ENCODE peak calls at places on chromosomes 6 and 20, in six cellular contexts. W is RWPE2, O is Peyer's patch, B is endothelial cell of umbilical vein, J is sigmoid colon, Q is epithelial cell of esophagus. Y is an unnamed sample.

GRCh38 chr6:154399097-154399496 is 42.5 kb upstream of the IPCEF1 start:
- DNase-seq in B (peak; percentile 89), J (no peak), W (no peak), Q (peak; percentile 31), O (no peak), Y (no peak)

GRCh38 chr6:156695747-156696146 is 81.4 kb upstream of the ARID1B start:
- DNase-seq in O (no peak), B (no peak), Q (peak; percentile 2), W (no peak), J (no peak), Y (no peak)

GRCh38 chr20:21941941-21942805 is 236.7 kb downstream of the PAX1 start:
- DNase-seq in Q (no peak), J (no peak), W (no peak), O (no peak), B (no peak), Y (no peak)

GRCh38 chr6:82396964-82397761 is 33.5 kb downstream of the TPBG start:
- DNase-seq in B (no peak), Q (peak; percentile 95), O (no peak), J (no peak), W (no peak), Y (peak; percentile 87)

GRCh38 chr6:80249897-80250296 is 143.4 kb downstream of the BCKDHB start:
- DNase-seq in B (peak; percentile 16), J (no peak), O (no peak), W (no peak), Q (no peak), Y (no peak)

GRCh38 chr6:15387118-15387517 is 141.2 kb downstream of the JARID2 start:
- DNase-seq in O (no peak), Q (no peak), B (no peak), J (no peak), W (no peak), Y (no peak)

GRCh38 chr20:46171909-46172308 is 53.8 kb downstream of the CD40 start:
- DNase-seq in Q (no peak), O (no peak), B (no peak), W (no peak), J (no peak), Y (no peak)

GRCh38 chr6:35487653-35488516 is 9.0 kb downstream of the TEAD3 start:
- DNase-seq in J (peak; percentile 90), Q (peak; percentile 68), O (no peak), B (no peak), W (peak; percentile 79), Y (no peak)

GRCh38 chr6:68082086-68082485 is 553.0 kb upstream of the ADGRB3 start:
- DNase-seq in O (no peak), J (no peak), B (no peak), Q (no peak), W (no peak), Y (no peak)

GRCh38 chr6:38775870-38776269 is 60.8 kb downstream of the DNAH8 start:
- DNase-seq in W (no peak), B (no peak), Q (no peak), J (no peak), O (no peak), Y (no peak)

GRCh38 chr6:71294121-71294523 is 5.5 kb downstream of the OGFRL1 start:
- DNase-seq in J (no peak), Q (peak; percentile 37), O (no peak), W (no peak), B (peak; percentile 24), Y (peak; percentile 76)

GRCh38 chr6:127100510-127101140 is 17.8 kb upstream of the RSPO3 start:
- DNase-seq in W (no peak), O (no peak), J (no peak), B (peak; percentile 41), Q (peak; percentile 18), Y (no peak)

GRCh38 chr20:61933951-61934715 is 131.5 kb downstream of the TAF4 start:
- DNase-seq in J (peak; percentile 40), O (no peak), W (peak; percentile 82), B (no peak), Q (no peak), Y (no peak)

GRCh38 chr6:131136021-131136847 is 967 bp downstream of the AKAP7 start:
- DNase-seq in J (no peak), Q (peak; percentile 27), B (peak; percentile 60), O (no peak), W (no peak), Y (peak; percentile 9)

GRCh38 chr6:42314571-42314950 is 96.9 kb upstream of the MRPS10 start:
- DNase-seq in B (no peak), Q (peak; percentile 27), W (no peak), J (no peak), O (no peak), Y (no peak)

GRCh38 chr20:53995949-53996348 is 74.4 kb downstream of the BCAS1 start:
- DNase-seq in Q (no peak), B (no peak), J (no peak), O (no peak), W (no peak), Y (no peak)

GRCh38 chr20:24612799-24613775 is 143.7 kb downstream of the SYNDIG1 start:
- DNase-seq in J (peak; percentile 34), B (no peak), Q (no peak), W (no peak), O (no peak), Y (no peak)

GRCh38 chr6:157620905-157621304 is 202.1 kb upstream of the SNX9 start:
- DNase-seq in O (no peak), Q (peak; percentile 76), B (no peak), J (no peak), W (no peak), Y (no peak)

GRCh38 chr6:147906361-147906760 is 397.9 kb downstream of the SAMD5 start:
- DNase-seq in Q (peak; percentile 33), B (no peak), W (no peak), O (no peak), J (no peak), Y (peak; percentile 23)

GRCh38 chr20:34045294-34045693 is 51.6 kb downstream of the RALY start:
- DNase-seq in W (no peak), Q (peak; percentile 30), B (peak; percentile 17), O (no peak), J (peak; percentile 71), Y (no peak)

GRCh38 chr6:33778475-33779121 is 10.3 kb downstream of the LEMD2 start:
- DNase-seq in B (no peak), Q (no peak), J (no peak), O (no peak), W (no peak), Y (no peak)

GRCh38 chr6:159127701-159128100 is 41.5 kb upstream of the FNDC1 start:
- DNase-seq in W (no peak), B (no peak), O (no peak), Q (no peak), J (no peak), Y (no peak)

GRCh38 chr20:63409834-63410435 is 48.8 kb upstream of the CHRNA4 start:
- DNase-seq in B (no peak), W (peak; percentile 83), J (no peak), Q (no peak), O (no peak), Y (no peak)

GRCh38 chr6:70622426-70622825 is 45.3 kb upstream of the SMAP1 start:
- DNase-seq in O (no peak), J (no peak), W (no peak), Q (peak; percentile 6), B (no peak), Y (no peak)

GRCh38 chr20:25076731-25077609 is 5.0 kb downstream of the VSX1 start:
- DNase-seq in O (peak; percentile 8), Q (peak; percentile 70), J (no peak), B (no peak), W (no peak), Y (no peak)

GRCh38 chr6:170347975-170348374 is 41.4 kb downstream of the FAM120B start:
- DNase-seq in J (no peak), Q (no peak), O (no peak), W (no peak), B (peak; percentile 25), Y (no peak)

GRCh38 chr6:127618729-127619128 is 41.8 kb downstream of the C6orf58 start:
- DNase-seq in J (no peak), O (no peak), B (no peak), W (no peak), Q (peak; percentile 10), Y (peak; percentile 28)

GRCh38 chr6:140050232-140050995 is 676.0 kb upstream of the CITED2 start:
- DNase-seq in Q (peak; percentile 37), O (no peak), B (no peak), W (no peak), J (no peak), Y (no peak)

GRCh38 chr6:21987501-21987957 is 309.3 kb downstream of the PRL start:
- DNase-seq in Q (peak; percentile 72), W (no peak), B (peak; percentile 96), O (peak; percentile 24), J (peak; percentile 88), Y (peak; percentile 62)

GRCh38 chr6:52596371-52597028 is 19.6 kb upstream of the TRAM2 start:
- DNase-seq in W (no peak), J (no peak), B (peak; percentile 30), O (no peak), Q (peak; percentile 44), Y (peak; percentile 62)

GRCh38 chr20:10023911-10024310 is 10.9 kb upstream of the ANKEF1 start:
- DNase-seq in W (no peak), Q (no peak), O (no peak), J (no peak), B (no peak), Y (no peak)

GRCh38 chr20:14617123-14617522 is 279.7 kb upstream of the FLRT3 start:
- DNase-seq in B (no peak), W (no peak), O (no peak), J (no peak), Q (peak; percentile 57), Y (no peak)

GRCh38 chr6:73340048-73340447 is 14.0 kb downstream of the DPPA5 start:
- DNase-seq in O (no peak), W (no peak), J (no peak), Q (peak; percentile 66), B (no peak), Y (no peak)

DNA sequence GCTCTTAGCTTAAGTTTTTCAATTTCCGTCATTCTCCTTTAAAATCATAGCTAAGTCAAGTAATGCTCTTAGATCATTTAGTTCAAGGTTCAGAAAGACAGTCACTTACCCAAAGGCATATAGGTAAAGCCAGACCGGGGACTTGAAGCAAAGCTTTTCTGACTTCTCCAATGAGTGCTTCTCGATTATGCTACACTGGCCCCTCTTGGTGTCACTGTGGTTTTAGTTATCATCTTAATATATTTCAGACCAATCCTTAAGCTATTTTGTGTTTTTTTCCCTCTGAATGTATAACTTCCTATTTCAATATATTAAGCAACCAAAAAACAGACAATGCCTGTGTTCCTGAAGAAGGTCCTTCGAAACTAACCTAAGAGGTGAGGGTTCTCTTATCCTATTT is 3.8 kb downstream of the PRDM1 start:
- DNase-seq in Q (no peak), J (no peak), W (no peak), B (no peak), O (no peak), Y (no peak)
- H3K4me3 ChIP-seq in Q (no peak overlapping the region), J (no peak overlapping the region), W (no peak overlapping the region), B (no peak overlapping the region), O (peak overlapping the region; percentile 8), Y (peak overlapping the region; percentile 62)

GRCh38 chr6:28635547-28636158 is 110.0 kb downstream of the GPX5 start:
- DNase-seq in Q (no peak), J (no peak), W (no peak), B (no peak), O (no peak), Y (no peak)
- H3K4me3 ChIP-seq in Q (peak overlapping the region; percentile 43), J (no peak overlapping the region), W (peak overlapping the region; percentile 29), B (no peak overlapping the region), O (no peak overlapping the region), Y (peak overlapping the region; percentile 48)

GRCh38 chr6:119540417-119540816 is 190.9 kb upstream of the MAN1A1 start:
- DNase-seq in O (no peak), W (no peak), Q (no peak), J (peak; percentile 67), B (no peak), Y (no peak)
- H3K4me3 ChIP-seq in O (no peak overlapping the region), W (no peak overlapping the region), Q (no peak overlapping the region), J (no peak overlapping the region), B (no peak overlapping the region), Y (no peak overlapping the region)

GRCh38 chr6:143196525-143197225 is 136.0 kb downstream of the AIG1 start:
- DNase-seq in O (no peak), Q (peak; percentile 5), W (no peak), B (peak; percentile 18), J (no peak), Y (no peak)
- H3K4me3 ChIP-seq in O (no peak overlapping the region), Q (no peak overlapping the region), W (no peak overlapping the region), B (no peak overlapping the region), J (no peak overlapping the region), Y (no peak overlapping the region)

Y was measured in skeletal muscle cell.